ENCODE peak calls at places on chromosomes 4 and X, in five cellular contexts. D, Q, P, F and E are unnamed samples.

GRCh38 chrX:140602140-140602539 is 97.3 kb upstream of the SOX3 start:
- DNase-seq in D (no peak), Q (no peak), P (no peak), F (no peak), E (no peak)

GRCh38 chrX:42946544-42947223 is 168.7 kb upstream of the PPP1R2C start:
- DNase-seq in D (no peak), Q (no peak), P (no peak), F (no peak), E (no peak)

GRCh38 chr4:121784975-121785374 is 16.1 kb upstream of the EXOSC9 start:
- DNase-seq in D (peak), Q (no peak), P (peak), F (no peak), E (no peak)

GRCh38 chrX:150546711-150547153 is 21.7 kb upstream of the MTM1 start:
- DNase-seq in D (no peak), Q (no peak), P (no peak), F (peak), E (peak)

GRCh38 chr4:77169496-77169895 is 12.5 kb downstream of the CCNG2 start:
- DNase-seq in D (no peak), Q (no peak), P (peak), F (no peak), E (no peak)

GRCh38 chrX:143002206-143002605 is 23.5 kb upstream of the SPANXN4 start:
- DNase-seq in D (no peak), Q (no peak), P (no peak), F (no peak), E (no peak)

GRCh38 chr4:120994521-120994920 is 72.0 kb upstream of the PRDM5 start:
- DNase-seq in D (no peak), Q (peak), P (no peak), F (no peak), E (no peak)

GRCh38 chr4:71290074-71290473 is 48.7 kb upstream of the SLC4A4 start:
- DNase-seq in D (peak), Q (no peak), P (no peak), F (no peak), E (no peak)

GRCh38 chr4:99074816-99075215 is 13.8 kb downstream of the ADH5 start:
- DNase-seq in D (no peak), Q (no peak), P (no peak), F (no peak), E (no peak)

GRCh38 chr4:47668810-47669408 is 169.0 kb downstream of the CORIN start:
- DNase-seq in D (peak), Q (peak), P (peak), F (no peak), E (peak)

GRCh38 chr4:71296945-71297344 is 41.9 kb upstream of the SLC4A4 start:
- DNase-seq in D (no peak), Q (no peak), P (no peak), F (peak), E (no peak)

GRCh38 chr4:6561706-6562371 is 13.2 kb upstream of the MAN2B2 start:
- DNase-seq in D (no peak), Q (no peak), P (no peak), F (no peak), E (no peak)

GRCh38 chr4:92791876-92792490 is 488.2 kb downstream of the GRID2 start:
- DNase-seq in D (no peak), Q (no peak), P (no peak), F (no peak), E (no peak)

GRCh38 chr4:15482346-15482745 is 12.7 kb downstream of the CC2D2A start:
- DNase-seq in D (no peak), Q (no peak), P (no peak), F (no peak), E (no peak)

GRCh38 chrX:8846271-8846670 is 45.1 kb upstream of the FAM9A start:
- DNase-seq in D (no peak), Q (no peak), P (no peak), F (no peak), E (no peak)

GRCh38 chr4:15162465-15163283 is 160.4 kb downstream of the CPEB2 start:
- DNase-seq in D (no peak), Q (peak), P (peak), F (no peak), E (no peak)

GRCh38 chrX:1558761-1559468 is 21.9 kb upstream of the P2RY8 start:
- DNase-seq in D (no peak), Q (no peak), P (no peak), F (no peak), E (no peak)

GRCh38 chr4:128907966-128908365 is 98.5 kb downstream of the JADE1 start:
- DNase-seq in D (no peak), Q (no peak), P (no peak), F (no peak), E (no peak)

GRCh38 chr4:11628093-11628725 is 199.5 kb upstream of the HS3ST1 start:
- DNase-seq in D (peak), Q (no peak), P (peak), F (no peak), E (no peak)

GRCh38 chrX:24168807-24169206 is 19.3 kb downstream of the ZFX start:
- DNase-seq in D (no peak), Q (no peak), P (no peak), F (no peak), E (no peak)

GRCh38 chr4:106017975-106018374 is 122.7 kb downstream of the NPNT start:
- DNase-seq in D (no peak), Q (no peak), P (no peak), F (no peak), E (no peak)

GRCh38 chr4:6761540-6762243 is 20.8 kb upstream of the KIAA0232 start:
- DNase-seq in D (peak), Q (no peak), P (no peak), F (peak), E (peak)

GRCh38 chr4:102447413-102447812 is 53.7 kb upstream of the NFKB1 start:
- DNase-seq in D (no peak), Q (no peak), P (peak), F (no peak), E (no peak)

GRCh38 chr4:112234952-112235609 is 3.5 kb downstream of the AP1AR start:
- DNase-seq in D (peak), Q (peak), P (peak), F (peak), E (peak)

GRCh38 chr4:19987746-19988145 is 264.0 kb upstream of the SLIT2 start:
- DNase-seq in D (peak), Q (no peak), P (peak), F (no peak), E (no peak)

GRCh38 chrX:2192584-2193272 is 308.0 kb downstream of the DHRSX start:
- DNase-seq in D (no peak), Q (no peak), P (no peak), F (no peak), E (no peak)

GRCh38 chr4:67542076-67542475 is 3.2 kb downstream of the CENPC start:
- DNase-seq in D (no peak), Q (no peak), P (peak), F (no peak), E (no peak)

GRCh38 chr4:155271557-155271956 is 63.1 kb downstream of the NPY2R start:
- DNase-seq in D (no peak), Q (peak), P (peak), F (no peak), E (no peak)

GRCh38 chr4:184599492-184600135 is 49.6 kb downstream of the CASP3 start:
- DNase-seq in D (peak), Q (no peak), P (peak), F (no peak), E (no peak)

GRCh38 chrX:121179972-121180371 is 132.6 kb downstream of the GLUD2 start:
- DNase-seq in D (no peak), Q (no peak), P (no peak), F (peak), E (no peak)

GRCh38 chrX:151386838-151387459 is 10.1 kb upstream of the VMA21 start:
- DNase-seq in D (no peak), Q (no peak), P (peak), F (no peak), E (no peak)

DNA sequence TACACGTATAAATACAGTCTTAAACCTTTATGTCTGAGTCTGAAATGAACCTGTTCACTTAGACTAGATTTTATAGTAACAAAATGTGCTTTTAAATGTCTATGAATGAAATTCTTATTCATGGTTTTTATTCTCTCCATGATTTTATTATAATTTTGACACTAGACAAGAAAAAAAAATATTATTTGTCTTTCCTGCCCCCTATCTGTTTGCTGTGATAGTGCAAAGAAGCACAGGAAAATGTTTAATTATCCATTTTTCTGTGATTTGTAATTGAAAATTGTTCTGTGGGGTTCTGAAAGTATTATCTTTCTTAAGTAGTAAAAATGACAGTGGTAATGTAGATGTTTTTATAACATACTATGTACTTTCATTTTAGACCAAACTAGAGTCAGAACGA is 52.0 kb downstream of the INTS6L start:
- DNase-seq in D (no peak), Q (no peak), P (peak), F (no peak), E (no peak)
- TF ChIP-seq CTCF in D (no peak), Q (no peak), P (peak), F (peak), E (peak)

GRCh38 chr4:83217721-83218522 is 66.7 kb downstream of the COQ2 start:
- DNase-seq in D (no peak), Q (no peak), P (no peak), F (no peak), E (peak)
- H3K4me3 ChIP-seq in D (no peak), Q (no peak), P (no peak), F (no peak), E (no peak)

GRCh38 chrX:111823068-111823467 is 52.9 kb upstream of the TRPC5OS start:
- DNase-seq in D (no peak), Q (peak), P (peak), F (peak), E (no peak)
- TF ChIP-seq CTCF in D (no peak), Q (peak), P (peak), F (peak), E (no peak)

GRCh38 chr4:8230891-8231290 is 31.8 kb downstream of the SH3TC1 start:
- DNase-seq in D (no peak), Q (no peak), P (peak), F (no peak), E (no peak)
- H3K4me3 ChIP-seq in D (no peak), Q (no peak), P (no peak), F (no peak), E (no peak)

DNA sequence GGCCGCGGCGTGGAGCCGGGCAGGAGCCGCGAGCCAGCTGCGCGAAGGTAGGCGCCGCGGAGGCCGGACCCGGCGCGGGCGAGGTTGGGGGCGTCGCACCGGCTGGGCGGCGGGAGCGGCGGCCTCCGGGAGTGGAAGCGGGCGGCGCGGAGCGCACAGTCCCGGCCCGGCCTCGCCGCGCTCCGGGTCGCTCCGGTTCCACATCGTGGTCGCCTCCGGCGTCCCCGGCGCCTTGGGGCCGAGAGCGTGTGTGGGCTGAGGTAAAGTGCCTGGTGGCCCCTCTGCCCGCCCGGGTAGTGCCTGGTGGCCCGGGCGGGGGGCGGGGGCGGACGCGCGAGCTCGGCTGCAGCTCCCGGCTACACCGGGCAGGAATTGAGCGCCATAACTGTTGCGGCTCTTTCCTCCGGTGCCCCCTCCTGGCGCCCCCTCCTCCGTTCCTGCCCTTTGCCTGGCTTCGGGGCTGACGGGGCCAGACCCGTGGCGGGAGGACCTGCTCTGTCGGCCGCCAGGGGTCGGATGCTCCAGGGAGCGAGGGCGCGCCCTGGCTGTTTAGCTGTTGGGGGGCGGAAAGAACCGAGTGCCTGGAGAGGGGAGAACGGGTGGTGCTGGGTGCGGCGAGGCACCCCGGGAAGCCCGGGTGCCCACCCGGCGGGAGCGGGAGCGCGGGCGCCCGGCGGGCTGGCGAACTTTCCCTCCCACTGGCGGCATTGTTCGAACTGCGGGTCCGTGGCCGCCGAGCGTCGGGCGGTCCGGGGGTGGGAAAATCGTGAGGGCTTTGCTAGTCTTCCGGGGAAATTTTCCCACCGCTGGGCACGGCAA is 661 bp downstream of the JADE3 start:
- DNase-seq in D (peak), Q (peak), P (peak), F (peak), E (peak)
- TF ChIP-seq CTCF in D (peak), Q (peak), P (peak), F (peak), E (no peak)

DNA sequence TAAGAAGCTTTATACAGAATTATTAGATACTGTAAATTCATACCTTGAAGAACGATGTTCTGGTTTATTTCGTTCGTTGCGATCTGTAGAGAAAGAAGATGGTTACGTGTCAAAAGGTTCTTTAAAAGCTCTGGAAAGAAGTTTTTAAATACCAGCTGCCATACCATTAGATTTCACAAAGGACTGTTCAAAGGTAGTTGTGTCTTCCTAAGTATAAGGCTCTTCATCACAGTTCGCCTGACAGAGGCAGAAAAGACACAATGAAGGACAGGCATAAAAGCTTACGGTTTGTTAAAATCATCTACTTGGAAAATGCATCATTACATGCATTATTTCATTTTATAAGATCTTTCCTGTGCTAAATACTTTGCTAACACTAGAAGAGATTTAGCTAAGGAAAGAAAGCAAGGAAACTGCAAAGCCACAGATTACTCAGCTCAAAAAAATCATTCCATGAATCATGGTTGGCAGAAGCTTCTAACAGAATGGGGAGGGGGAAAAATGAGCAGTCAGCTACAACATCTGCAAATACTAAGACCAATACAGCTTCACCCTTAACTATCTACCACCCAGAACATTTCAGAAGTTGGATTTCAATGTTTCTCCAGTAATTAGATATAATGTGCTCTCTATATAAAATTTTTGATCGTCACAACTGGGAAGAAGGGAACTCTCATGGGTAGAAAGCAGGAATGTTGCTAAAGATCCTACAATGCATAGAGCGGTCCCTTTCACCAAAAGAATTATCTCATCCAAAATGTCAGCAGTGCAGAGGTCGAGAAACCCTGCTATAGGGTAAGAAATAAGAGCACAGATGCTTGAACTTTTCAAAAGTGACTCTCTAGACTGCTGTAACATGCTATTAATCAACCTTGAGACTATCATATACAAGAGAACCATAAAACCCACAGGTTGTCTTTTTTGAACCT is 50.7 kb upstream of the PRSS48 start:
- DNase-seq in D (peak), Q (no peak), P (peak), F (no peak), E (no peak)
- H3K4me3 ChIP-seq in D (peak), Q (no peak), P (peak), F (peak), E (no peak)

DNA sequence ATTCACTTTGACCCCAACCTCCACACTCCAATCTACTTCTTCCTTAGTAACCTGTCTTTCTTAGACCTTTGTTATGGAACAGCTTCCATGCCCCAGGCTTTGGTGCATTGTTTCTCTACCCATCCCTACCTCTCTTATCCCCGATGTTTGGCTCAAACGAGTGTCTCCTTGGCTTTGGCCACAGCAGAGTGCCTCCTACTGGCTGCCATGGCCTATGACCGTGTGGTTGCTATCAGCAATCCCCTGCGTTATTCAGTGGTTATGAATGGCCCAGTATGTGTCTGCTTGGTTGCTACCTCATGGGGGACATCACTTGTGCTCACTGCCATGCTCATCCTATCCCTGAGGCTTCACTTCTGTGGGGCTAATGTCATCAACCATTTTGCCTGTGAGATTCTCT is 344 bp downstream of the OR13H1 start:
- DNase-seq in D (no peak), Q (no peak), P (no peak), F (no peak), E (no peak)
- TF ChIP-seq CTCF in D (no peak), Q (peak), P (no peak), F (no peak), E (no peak)